ENCODE peak calls at places on chromosomes 2 and 18, in seven cellular contexts. One of them, this sample, is unnamed.

GRCh38 chr2:233354500-233354924 is 218 bp downstream of the DGKD start:
- DNase-seq in BE2C: no peak
- DNase-seq in Panc1: no peak
- DNase-seq in memory B cell: no peak
- DNase-seq in C1 segment of cervical spinal cord: no peak
- DNase-seq in astrocyte of the cerebellum: no peak
- DNase-seq in SHP77: no peak
- DNase-seq in this sample: no peak

GRCh38 chr2:45578056-45578843 is 32.8 kb downstream of the SRBD1 start:
- DNase-seq in BE2C: peak; percentile 48
- DNase-seq in Panc1: peak; percentile 1
- DNase-seq in memory B cell: no peak
- DNase-seq in C1 segment of cervical spinal cord: no peak
- DNase-seq in astrocyte of the cerebellum: no peak
- DNase-seq in SHP77: peak; percentile 1
- DNase-seq in this sample: peak; percentile 65

GRCh38 chr18:60649107-60649506 is 276.5 kb upstream of the MC4R start:
- DNase-seq in BE2C: no peak
- DNase-seq in Panc1: no peak
- DNase-seq in memory B cell: no peak
- DNase-seq in C1 segment of cervical spinal cord: no peak
- DNase-seq in astrocyte of the cerebellum: no peak
- DNase-seq in SHP77: peak; percentile 34
- DNase-seq in this sample: no peak

GRCh38 chr18:52150050-52150449 is 189.9 kb upstream of the DCC start:
- DNase-seq in BE2C: no peak
- DNase-seq in Panc1: no peak
- DNase-seq in memory B cell: no peak
- DNase-seq in C1 segment of cervical spinal cord: no peak
- DNase-seq in astrocyte of the cerebellum: no peak
- DNase-seq in SHP77: no peak
- DNase-seq in this sample: no peak

GRCh38 chr2:39227628-39228412 is 15.9 kb downstream of the CDKL4 start:
- DNase-seq in BE2C: peak; percentile 80
- DNase-seq in Panc1: no peak
- DNase-seq in memory B cell: peak; percentile 77
- DNase-seq in C1 segment of cervical spinal cord: peak; percentile 52
- DNase-seq in astrocyte of the cerebellum: peak; percentile 31
- DNase-seq in SHP77: peak; percentile 48
- DNase-seq in this sample: peak; percentile 85

GRCh38 chr2:60551241-60552095 is 2.0 kb downstream of the BCL11A start:
- DNase-seq in BE2C: peak; percentile 45
- DNase-seq in Panc1: no peak
- DNase-seq in memory B cell: peak; percentile 56
- DNase-seq in C1 segment of cervical spinal cord: peak; percentile 23
- DNase-seq in astrocyte of the cerebellum: no peak
- DNase-seq in SHP77: no peak
- DNase-seq in this sample: peak; percentile 79

GRCh38 chr2:63712748-63713147 is 124.0 kb downstream of the MDH1 start:
- DNase-seq in BE2C: no peak
- DNase-seq in Panc1: no peak
- DNase-seq in memory B cell: no peak
- DNase-seq in C1 segment of cervical spinal cord: no peak
- DNase-seq in astrocyte of the cerebellum: no peak
- DNase-seq in SHP77: no peak
- DNase-seq in this sample: peak; percentile 94

GRCh38 chr18:12455511-12455910 is 47.8 kb downstream of the PRELID3A start:
- DNase-seq in BE2C: no peak
- DNase-seq in Panc1: no peak
- DNase-seq in memory B cell: no peak
- DNase-seq in C1 segment of cervical spinal cord: peak; percentile 90
- DNase-seq in astrocyte of the cerebellum: no peak
- DNase-seq in SHP77: no peak
- DNase-seq in this sample: peak; percentile 6

GRCh38 chr2:192126426-192126825 is 68.3 kb downstream of the TMEFF2 start:
- DNase-seq in BE2C: no peak
- DNase-seq in Panc1: no peak
- DNase-seq in memory B cell: no peak
- DNase-seq in C1 segment of cervical spinal cord: no peak
- DNase-seq in astrocyte of the cerebellum: no peak
- DNase-seq in SHP77: no peak
- DNase-seq in this sample: no peak

GRCh38 chr2:177078416-177078815 is 134.2 kb upstream of the HNRNPA3 start:
- DNase-seq in BE2C: no peak
- DNase-seq in Panc1: no peak
- DNase-seq in memory B cell: no peak
- DNase-seq in C1 segment of cervical spinal cord: peak; percentile 39
- DNase-seq in astrocyte of the cerebellum: no peak
- DNase-seq in SHP77: no peak
- DNase-seq in this sample: peak; percentile 73

GRCh38 chr2:96143231-96143847 is 1.9 kb downstream of the DUSP2 start:
- DNase-seq in BE2C: no peak
- DNase-seq in Panc1: no peak
- DNase-seq in memory B cell: no peak
- DNase-seq in C1 segment of cervical spinal cord: no peak
- DNase-seq in astrocyte of the cerebellum: no peak
- DNase-seq in SHP77: no peak
- DNase-seq in this sample: no peak

GRCh38 chr2:15159751-15160177 is 401.4 kb downstream of the NBAS start:
- DNase-seq in BE2C: peak; percentile 36
- DNase-seq in Panc1: peak; percentile 15
- DNase-seq in memory B cell: no peak
- DNase-seq in C1 segment of cervical spinal cord: no peak
- DNase-seq in astrocyte of the cerebellum: peak; percentile 32
- DNase-seq in SHP77: peak; percentile 33
- DNase-seq in this sample: peak; percentile 63

GRCh38 chr2:240566203-240567136 is 1.8 kb upstream of the RNPEPL1 start:
- DNase-seq in BE2C: peak; percentile 93
- DNase-seq in Panc1: no peak
- DNase-seq in memory B cell: peak; percentile 87
- DNase-seq in C1 segment of cervical spinal cord: peak; percentile 84
- DNase-seq in astrocyte of the cerebellum: no peak
- DNase-seq in SHP77: peak; percentile 74
- DNase-seq in this sample: peak; percentile 94

GRCh38 chr2:150572961-150573395 is 85.5 kb upstream of the RND3 start:
- DNase-seq in BE2C: no peak
- DNase-seq in Panc1: no peak
- DNase-seq in memory B cell: no peak
- DNase-seq in C1 segment of cervical spinal cord: no peak
- DNase-seq in astrocyte of the cerebellum: no peak
- DNase-seq in SHP77: no peak
- DNase-seq in this sample: no peak

GRCh38 chr2:120720176-120720575 is 15.5 kb upstream of the GLI2 start:
- DNase-seq in BE2C: no peak
- DNase-seq in Panc1: no peak
- DNase-seq in memory B cell: no peak
- DNase-seq in C1 segment of cervical spinal cord: no peak
- DNase-seq in astrocyte of the cerebellum: no peak
- DNase-seq in SHP77: no peak
- DNase-seq in this sample: no peak

GRCh38 chr2:26581266-26581990 is 59.7 kb downstream of the CIB4 start:
- DNase-seq in BE2C: no peak
- DNase-seq in Panc1: no peak
- DNase-seq in memory B cell: no peak
- DNase-seq in C1 segment of cervical spinal cord: no peak
- DNase-seq in astrocyte of the cerebellum: no peak
- DNase-seq in SHP77: no peak
- DNase-seq in this sample: no peak

GRCh38 chr18:76354348-76354747 is 140.7 kb downstream of the ZNF516 start:
- DNase-seq in BE2C: no peak
- DNase-seq in Panc1: no peak
- DNase-seq in memory B cell: no peak
- DNase-seq in C1 segment of cervical spinal cord: no peak
- DNase-seq in astrocyte of the cerebellum: peak; percentile 71
- DNase-seq in SHP77: no peak
- DNase-seq in this sample: peak; percentile 70

GRCh38 chr18:10661333-10661732 is 135.5 kb downstream of the NAPG start:
- DNase-seq in BE2C: no peak
- DNase-seq in Panc1: no peak
- DNase-seq in memory B cell: no peak
- DNase-seq in C1 segment of cervical spinal cord: no peak
- DNase-seq in astrocyte of the cerebellum: peak; percentile 13
- DNase-seq in SHP77: no peak
- DNase-seq in this sample: peak; percentile 48

GRCh38 chr2:12555012-12555645 is 161.6 kb upstream of the TRIB2 start:
- DNase-seq in BE2C: peak; percentile 77
- DNase-seq in Panc1: no peak
- DNase-seq in memory B cell: no peak
- DNase-seq in C1 segment of cervical spinal cord: no peak
- DNase-seq in astrocyte of the cerebellum: peak; percentile 19
- DNase-seq in SHP77: peak; percentile 20
- DNase-seq in this sample: peak; percentile 67

GRCh38 chr2:191218292-191218898 is 26.8 kb upstream of the MYO1B start:
- DNase-seq in BE2C: peak; percentile 82
- DNase-seq in Panc1: peak; percentile 88
- DNase-seq in memory B cell: peak; percentile 37
- DNase-seq in C1 segment of cervical spinal cord: no peak
- DNase-seq in astrocyte of the cerebellum: peak; percentile 78
- DNase-seq in SHP77: peak; percentile 54
- DNase-seq in this sample: peak; percentile 46

GRCh38 chr2:42095923-42096408 is 48.1 kb downstream of the PKDCC start:
- DNase-seq in BE2C: peak; percentile 80
- DNase-seq in Panc1: peak; percentile 41
- DNase-seq in memory B cell: peak; percentile 64
- DNase-seq in C1 segment of cervical spinal cord: no peak
- DNase-seq in astrocyte of the cerebellum: peak; percentile 75
- DNase-seq in SHP77: peak; percentile 37
- DNase-seq in this sample: peak; percentile 84

GRCh38 chr18:46591821-46592391 is 65.1 kb downstream of the LOXHD1 start:
- DNase-seq in BE2C: peak; percentile 18
- DNase-seq in Panc1: no peak
- DNase-seq in memory B cell: no peak
- DNase-seq in C1 segment of cervical spinal cord: no peak
- DNase-seq in astrocyte of the cerebellum: no peak
- DNase-seq in SHP77: no peak
- DNase-seq in this sample: no peak

GRCh38 chr2:236259371-236259770 is 4.8 kb downstream of the ASB18 start:
- DNase-seq in BE2C: no peak
- DNase-seq in Panc1: no peak
- DNase-seq in memory B cell: no peak
- DNase-seq in C1 segment of cervical spinal cord: no peak
- DNase-seq in astrocyte of the cerebellum: no peak
- DNase-seq in SHP77: no peak
- DNase-seq in this sample: no peak

GRCh38 chr2:148716378-148716777 is 71.8 kb downstream of the EPC2 start:
- DNase-seq in BE2C: no peak
- DNase-seq in Panc1: no peak
- DNase-seq in memory B cell: no peak
- DNase-seq in C1 segment of cervical spinal cord: no peak
- DNase-seq in astrocyte of the cerebellum: no peak
- DNase-seq in SHP77: no peak
- DNase-seq in this sample: no peak

GRCh38 chr2:177767768-177768167 is 304.8 kb downstream of the PDE11A start:
- DNase-seq in BE2C: no peak
- DNase-seq in Panc1: no peak
- DNase-seq in memory B cell: no peak
- DNase-seq in C1 segment of cervical spinal cord: no peak
- DNase-seq in astrocyte of the cerebellum: no peak
- DNase-seq in SHP77: no peak
- DNase-seq in this sample: no peak

GRCh38 chr2:197239434-197239833 is 71.1 kb downstream of the ANKRD44 start:
- DNase-seq in BE2C: no peak
- DNase-seq in Panc1: no peak
- DNase-seq in memory B cell: no peak
- DNase-seq in C1 segment of cervical spinal cord: no peak
- DNase-seq in astrocyte of the cerebellum: no peak
- DNase-seq in SHP77: no peak
- DNase-seq in this sample: no peak

GRCh38 chr2:178234648-178235047 is 40.3 kb downstream of the OSBPL6 start:
- DNase-seq in BE2C: no peak
- DNase-seq in Panc1: no peak
- DNase-seq in memory B cell: no peak
- DNase-seq in C1 segment of cervical spinal cord: no peak
- DNase-seq in astrocyte of the cerebellum: no peak
- DNase-seq in SHP77: no peak
- DNase-seq in this sample: peak; percentile 72

GRCh38 chr18:35178260-35178659 is 62.6 kb upstream of the ZNF397 start:
- DNase-seq in BE2C: no peak
- DNase-seq in Panc1: no peak
- DNase-seq in memory B cell: no peak
- DNase-seq in C1 segment of cervical spinal cord: peak; percentile 55
- DNase-seq in astrocyte of the cerebellum: peak; percentile 46
- DNase-seq in SHP77: no peak
- DNase-seq in this sample: peak; percentile 84

GRCh38 chr2:168912466-168913170 is 11.5 kb downstream of the G6PC2 start:
- DNase-seq in BE2C: peak; percentile 58
- DNase-seq in Panc1: no peak
- DNase-seq in memory B cell: no peak
- DNase-seq in C1 segment of cervical spinal cord: peak; percentile 3
- DNase-seq in astrocyte of the cerebellum: peak; percentile 18
- DNase-seq in SHP77: peak; percentile 13
- DNase-seq in this sample: peak; percentile 56

GRCh38 chr2:64203131-64204005 is 59.1 kb upstream of the PELI1 start:
- DNase-seq in BE2C: no peak
- DNase-seq in Panc1: no peak
- DNase-seq in memory B cell: no peak
- DNase-seq in C1 segment of cervical spinal cord: no peak
- DNase-seq in astrocyte of the cerebellum: peak; percentile 41
- DNase-seq in SHP77: no peak
- DNase-seq in this sample: peak; percentile 53

GRCh38 chr2:15412779-15413178 is 148.4 kb downstream of the NBAS start:
- DNase-seq in BE2C: no peak
- DNase-seq in Panc1: no peak
- DNase-seq in memory B cell: no peak
- DNase-seq in C1 segment of cervical spinal cord: no peak
- DNase-seq in astrocyte of the cerebellum: no peak
- DNase-seq in SHP77: no peak
- DNase-seq in this sample: no peak

GRCh38 chr2:64625352-64626145 is 28.2 kb downstream of the SERTAD2 start:
- DNase-seq in BE2C: no peak
- DNase-seq in Panc1: no peak
- DNase-seq in memory B cell: no peak
- DNase-seq in C1 segment of cervical spinal cord: no peak
- DNase-seq in astrocyte of the cerebellum: no peak
- DNase-seq in SHP77: no peak
- DNase-seq in this sample: no peak

GRCh38 chr2:8003462-8004075 is 678.3 kb upstream of the ID2 start:
- DNase-seq in BE2C: peak; percentile 85
- DNase-seq in Panc1: no peak
- DNase-seq in memory B cell: no peak
- DNase-seq in C1 segment of cervical spinal cord: no peak
- DNase-seq in astrocyte of the cerebellum: no peak
- DNase-seq in SHP77: peak; percentile 68
- DNase-seq in this sample: peak; percentile 97

This sample was measured in GM23248.